ENCODE peak calls at places on chromosomes 3 and 15, in six cellular contexts. W is HEK293T; R is GOT3; F is CD4-positive, alpha-beta T cell; B is kidney tubule cell; P is stimulated activated CD8-positive, alpha-beta memory T cell treated with anti-CD3 and anti-CD28 coated beads, Interleukin-2, amount 100 ng/mL, for 1 hour. O is an unnamed sample.

GRCh38 chr3:110708166-110708565 is 363.4 kb upstream of the NECTIN3 start:
- DNase-seq in W (no peak), R (no peak), F (no peak), B (peak), P (no peak), O (no peak)

GRCh38 chr3:167184511-167184910 is 195.6 kb downstream of the ZBBX start:
- DNase-seq in W (peak), R (no peak), F (no peak), B (peak), P (no peak), O (no peak)

GRCh38 chr3:99639579-99639978 is 1.2 kb downstream of the COL8A1 start:
- DNase-seq in W (no peak), R (no peak), F (no peak), B (no peak), P (no peak), O (no peak)

GRCh38 chr3:124625084-124625483 is 105.2 kb upstream of the UMPS start:
- DNase-seq in W (no peak), R (no peak), F (no peak), B (no peak), P (no peak), O (no peak)

GRCh38 chr3:15439476-15439875 is 12.1 kb downstream of the EAF1 start:
- DNase-seq in W (no peak), R (no peak), F (no peak), B (peak), P (no peak), O (no peak)

GRCh38 chr15:55998478-55998877 is 5.1 kb upstream of the NEDD4 start:
- DNase-seq in W (no peak), R (no peak), F (no peak), B (no peak), P (no peak), O (no peak)

GRCh38 chr15:63202858-63203257 is 13.5 kb downstream of the RAB8B start:
- DNase-seq in W (no peak), R (no peak), F (no peak), B (no peak), P (no peak), O (no peak)

GRCh38 chr3:128407986-128408692 is 58.6 kb downstream of the DNAJB8 start:
- DNase-seq in W (no peak), R (no peak), F (no peak), B (no peak), P (no peak), O (no peak)

GRCh38 chr3:185069583-185070030 is 83.3 kb downstream of the C3orf70 start:
- DNase-seq in W (no peak), R (no peak), F (no peak), B (no peak), P (no peak), O (no peak)

O was measured in smooth muscle cell of the brain vasculature.